ENCODE peak calls at places on chromosomes 4 and X, in seven cellular contexts. One of them, this sample, is unnamed.
A peak's percentile ranks its signal among the peaks of the same experiment; 100 is the strongest.

GRCh38 chrX:39576081-39576701 is 521.6 kb downstream of the BCOR start:
- DNase-seq in A549: no peak
- DNase-seq in spleen: no peak
- DNase-seq in heart left ventricle: no peak
- DNase-seq in A673: no peak
- DNase-seq in suprapubic skin: no peak
- DNase-seq in tibial nerve: no peak
- DNase-seq in this sample: peak; percentile 39

GRCh38 chr4:1567808-1568581 is 116.1 kb downstream of the FAM53A start:
- DNase-seq in A673: peak; percentile 37
- DNase-seq in tibial nerve: no peak
- DNase-seq in heart left ventricle: no peak
- DNase-seq in suprapubic skin: peak; percentile 57
- DNase-seq in A549: no peak
- DNase-seq in spleen: peak; percentile 78
- DNase-seq in this sample: no peak

GRCh38 chr4:186881521-186882220 is 158.0 kb upstream of the FAT1 start:
- DNase-seq in spleen: no peak
- DNase-seq in heart left ventricle: no peak
- DNase-seq in tibial nerve: no peak
- DNase-seq in suprapubic skin: no peak
- DNase-seq in A673: no peak
- DNase-seq in A549: no peak
- DNase-seq in this sample: no peak

GRCh38 chr4:184536070-184536880 is 61.9 kb upstream of the IRF2 start:
- DNase-seq in tibial nerve: no peak
- DNase-seq in A673: peak; percentile 14
- DNase-seq in spleen: no peak
- DNase-seq in A549: no peak
- DNase-seq in heart left ventricle: no peak
- DNase-seq in suprapubic skin: no peak
- DNase-seq in this sample: no peak

GRCh38 chr4:166172619-166173018 is 299.6 kb downstream of the TLL1 start:
- DNase-seq in heart left ventricle: no peak
- DNase-seq in spleen: no peak
- DNase-seq in A673: no peak
- DNase-seq in tibial nerve: no peak
- DNase-seq in suprapubic skin: no peak
- DNase-seq in A549: no peak
- DNase-seq in this sample: no peak

GRCh38 chr4:43316813-43317212 is 424.3 kb downstream of the GRXCR1 start:
- DNase-seq in suprapubic skin: no peak
- DNase-seq in spleen: no peak
- DNase-seq in A673: no peak
- DNase-seq in heart left ventricle: no peak
- DNase-seq in tibial nerve: no peak
- DNase-seq in A549: no peak
- DNase-seq in this sample: no peak

GRCh38 chrX:150503898-150504219 is 64.6 kb upstream of the MTM1 start:
- DNase-seq in suprapubic skin: no peak
- DNase-seq in A673: no peak
- DNase-seq in tibial nerve: no peak
- DNase-seq in spleen: no peak
- DNase-seq in A549: peak; percentile 10
- DNase-seq in heart left ventricle: no peak
- DNase-seq in this sample: peak; percentile 61

GRCh38 chr4:74874785-74875367 is 58.0 kb upstream of the PARM1 start:
- DNase-seq in heart left ventricle: peak; percentile 33
- DNase-seq in A673: peak; percentile 76
- DNase-seq in tibial nerve: peak; percentile 26
- DNase-seq in A549: peak; percentile 15
- DNase-seq in suprapubic skin: no peak
- DNase-seq in spleen: no peak
- DNase-seq in this sample: peak; percentile 31

GRCh38 chrX:149512225-149512885 is 7.2 kb upstream of the IDS start:
- DNase-seq in spleen: no peak
- DNase-seq in suprapubic skin: no peak
- DNase-seq in tibial nerve: peak; percentile 50
- DNase-seq in A549: peak; percentile 46
- DNase-seq in A673: peak; percentile 64
- DNase-seq in heart left ventricle: peak; percentile 31
- DNase-seq in this sample: peak; percentile 56

GRCh38 chr4:88059781-88060180 is 52.3 kb downstream of the PKD2 start:
- DNase-seq in heart left ventricle: no peak
- DNase-seq in A549: no peak
- DNase-seq in spleen: no peak
- DNase-seq in tibial nerve: no peak
- DNase-seq in A673: no peak
- DNase-seq in suprapubic skin: no peak
- DNase-seq in this sample: no peak

GRCh38 chrX:107429090-107429489 is 20.4 kb upstream of the FRMPD3 start:
- DNase-seq in spleen: no peak
- DNase-seq in tibial nerve: no peak
- DNase-seq in suprapubic skin: no peak
- DNase-seq in A549: no peak
- DNase-seq in A673: peak; percentile 45
- DNase-seq in heart left ventricle: no peak
- DNase-seq in this sample: no peak

GRCh38 chr4:77465271-77465670 is 140.3 kb upstream of the CXCL13 start:
- DNase-seq in heart left ventricle: no peak
- DNase-seq in spleen: no peak
- DNase-seq in A549: no peak
- DNase-seq in suprapubic skin: no peak
- DNase-seq in tibial nerve: peak; percentile 16
- DNase-seq in A673: peak; percentile 0
- DNase-seq in this sample: no peak

GRCh38 chr4:3369781-3370660 is 71.7 kb upstream of the HGFAC start:
- DNase-seq in suprapubic skin: no peak
- DNase-seq in spleen: no peak
- DNase-seq in tibial nerve: no peak
- DNase-seq in A673: peak; percentile 98
- DNase-seq in A549: no peak
- DNase-seq in heart left ventricle: peak; percentile 74
- DNase-seq in this sample: no peak

GRCh38 chr4:6720202-6720699 is 4.3 kb downstream of the BLOC1S4 start:
- DNase-seq in A673: peak; percentile 85
- DNase-seq in tibial nerve: peak; percentile 79
- DNase-seq in heart left ventricle: peak; percentile 86
- DNase-seq in suprapubic skin: peak; percentile 93
- DNase-seq in A549: peak; percentile 90
- DNase-seq in spleen: peak; percentile 95
- DNase-seq in this sample: peak; percentile 82

GRCh38 chr4:152970102-152970820 is 34.1 kb downstream of the FHDC1 start:
- DNase-seq in spleen: no peak
- DNase-seq in A673: peak; percentile 33
- DNase-seq in tibial nerve: no peak
- DNase-seq in suprapubic skin: no peak
- DNase-seq in heart left ventricle: no peak
- DNase-seq in A549: no peak
- DNase-seq in this sample: no peak

GRCh38 chrX:15143825-15144121 is 126.1 kb downstream of the ASB9 start:
- DNase-seq in heart left ventricle: no peak
- DNase-seq in spleen: no peak
- DNase-seq in tibial nerve: no peak
- DNase-seq in A673: no peak
- DNase-seq in A549: no peak
- DNase-seq in suprapubic skin: no peak
- DNase-seq in this sample: no peak

GRCh38 chr4:129355529-129355928 is 259.6 kb downstream of the C4orf33 start:
- DNase-seq in tibial nerve: no peak
- DNase-seq in A549: no peak
- DNase-seq in heart left ventricle: no peak
- DNase-seq in A673: no peak
- DNase-seq in suprapubic skin: no peak
- DNase-seq in spleen: no peak
- DNase-seq in this sample: no peak

GRCh38 chr4:55396305-55397023 is 707 bp downstream of the TMEM165 start:
- DNase-seq in tibial nerve: peak; percentile 20
- DNase-seq in heart left ventricle: peak; percentile 63
- DNase-seq in A549: peak; percentile 25
- DNase-seq in suprapubic skin: peak; percentile 71
- DNase-seq in A673: peak; percentile 21
- DNase-seq in spleen: peak; percentile 92
- DNase-seq in this sample: peak; percentile 58

GRCh38 chr4:23327120-23327519 is 562.7 kb downstream of the PPARGC1A start:
- DNase-seq in A673: no peak
- DNase-seq in tibial nerve: no peak
- DNase-seq in spleen: no peak
- DNase-seq in suprapubic skin: no peak
- DNase-seq in heart left ventricle: no peak
- DNase-seq in A549: no peak
- DNase-seq in this sample: no peak

GRCh38 chr4:10656420-10656819 is 28.1 kb downstream of the CLNK start:
- DNase-seq in A549: no peak
- DNase-seq in spleen: no peak
- DNase-seq in suprapubic skin: no peak
- DNase-seq in tibial nerve: no peak
- DNase-seq in A673: no peak
- DNase-seq in heart left ventricle: no peak
- DNase-seq in this sample: no peak

GRCh38 chrX:134908235-134908834 is 82.5 kb upstream of the SMIM10 start:
- DNase-seq in tibial nerve: no peak
- DNase-seq in spleen: no peak
- DNase-seq in heart left ventricle: no peak
- DNase-seq in A549: no peak
- DNase-seq in suprapubic skin: no peak
- DNase-seq in A673: peak; percentile 42
- DNase-seq in this sample: no peak

GRCh38 chr4:118279328-118279727 is 73.5 kb downstream of the PRSS12 start:
- DNase-seq in tibial nerve: no peak
- DNase-seq in A549: no peak
- DNase-seq in heart left ventricle: no peak
- DNase-seq in suprapubic skin: no peak
- DNase-seq in A673: no peak
- DNase-seq in spleen: no peak
- DNase-seq in this sample: no peak
- H3K27ac ChIP-seq in tibial nerve: peak overlapping the region; percentile 90
- H3K27ac ChIP-seq in A549: peak overlapping the region; percentile 100
- H3K27ac ChIP-seq in heart left ventricle: peak overlapping the region; percentile 90
- H3K27ac ChIP-seq in suprapubic skin: peak overlapping the region; percentile 97
- H3K27ac ChIP-seq in A673: peak overlapping the region; percentile 94
- H3K27ac ChIP-seq in spleen: peak overlapping the region; percentile 92
- H3K27ac ChIP-seq in this sample: peak overlapping the region; percentile 95

DNA sequence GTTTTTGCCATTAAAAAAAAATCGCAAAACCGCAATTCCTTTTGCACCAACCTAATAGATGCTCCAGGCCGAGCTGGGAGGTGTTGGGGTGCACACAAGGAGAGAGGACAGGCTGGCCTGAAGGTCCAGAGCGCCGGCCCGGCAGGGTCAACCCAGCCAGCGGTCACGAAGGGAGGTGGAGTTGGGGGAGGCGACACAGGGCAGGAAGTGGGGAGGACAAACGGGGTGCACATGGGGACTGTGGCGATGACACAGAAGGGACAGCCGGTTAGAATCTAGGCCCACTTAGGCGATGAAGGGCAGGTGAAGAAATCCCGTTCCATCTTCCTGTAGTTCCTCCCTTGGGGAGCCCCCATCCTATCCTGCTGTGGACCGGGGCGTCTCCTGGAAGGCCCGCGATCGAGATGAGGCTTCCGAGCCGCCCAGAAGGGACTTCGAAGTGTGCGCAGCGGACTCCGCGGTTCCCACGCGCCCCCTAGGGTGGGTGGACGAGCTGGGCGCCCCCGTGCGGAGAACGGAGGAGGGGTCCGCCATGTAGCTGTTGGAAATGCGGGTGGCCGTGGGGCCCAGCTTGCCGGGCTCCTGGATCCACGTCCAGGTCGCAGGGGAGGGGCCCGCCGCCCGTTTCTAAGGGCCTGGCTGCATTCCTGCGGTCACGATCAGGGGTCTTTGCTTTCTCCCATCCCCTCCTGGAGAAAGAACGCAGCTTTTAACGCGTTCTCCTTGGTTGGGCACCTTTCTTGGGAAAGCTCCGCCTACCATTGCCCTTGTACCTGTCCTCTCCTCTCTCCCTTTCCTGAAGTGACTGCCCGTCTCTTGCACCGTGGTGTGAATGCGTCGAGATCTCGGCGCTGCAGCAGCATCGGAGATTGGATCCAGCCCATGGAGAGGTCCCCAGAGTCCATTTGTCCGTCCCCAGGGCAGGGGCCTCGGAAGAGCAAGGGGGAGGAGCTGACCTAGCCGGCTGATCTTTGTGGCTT is 17.0 kb upstream of the HPF1 start:
- DNase-seq in A673: no peak
- DNase-seq in tibial nerve: no peak
- DNase-seq in A549: no peak
- DNase-seq in heart left ventricle: no peak
- DNase-seq in suprapubic skin: no peak
- DNase-seq in spleen: peak; percentile 76
- DNase-seq in this sample: peak; percentile 45
- TF ChIP-seq CTCF in A673: peak; percentile 40
- TF ChIP-seq CTCF in tibial nerve: no peak
- TF ChIP-seq CTCF in A549: no peak
- TF ChIP-seq CTCF in heart left ventricle: peak; percentile 20
- TF ChIP-seq CTCF in suprapubic skin: no peak
- TF ChIP-seq CTCF in spleen: no peak
- TF ChIP-seq CTCF in this sample: no peak

DNA sequence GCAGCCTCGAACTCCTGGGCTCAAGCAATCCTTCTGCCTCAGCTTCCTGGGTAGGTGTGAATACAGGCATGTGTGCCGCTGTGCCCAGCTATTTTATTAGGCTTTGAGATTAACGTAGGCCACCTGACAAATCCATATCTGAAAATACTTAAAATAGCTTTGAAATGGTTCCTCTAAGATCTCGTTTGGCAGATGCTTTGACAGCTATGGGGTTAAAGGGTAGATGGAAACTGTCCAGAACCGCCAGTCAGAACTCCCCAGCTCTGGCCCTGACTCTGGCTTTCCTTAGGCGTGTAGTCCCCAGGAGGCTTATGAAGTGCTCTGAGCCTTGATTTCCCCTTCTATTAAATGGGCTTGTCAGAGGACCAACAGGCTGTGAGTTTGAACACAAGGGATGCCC is 32.8 kb upstream of the STIM2 start:
- DNase-seq in suprapubic skin: no peak
- DNase-seq in A549: no peak
- DNase-seq in spleen: no peak
- DNase-seq in heart left ventricle: no peak
- DNase-seq in tibial nerve: no peak
- DNase-seq in A673: no peak
- DNase-seq in this sample: no peak
- H3K4me1 ChIP-seq in suprapubic skin: peaks cover 8% of the 10 kb centered on the region
- H3K4me1 ChIP-seq in A549: no peaks in the 10 kb centered on the region
- H3K4me1 ChIP-seq in spleen: peaks cover 23% of the 10 kb centered on the region
- H3K4me1 ChIP-seq in heart left ventricle: no peaks in the 10 kb centered on the region
- H3K4me1 ChIP-seq in tibial nerve: no peaks in the 10 kb centered on the region
- H3K4me1 ChIP-seq in A673: peaks cover 27% of the 10 kb centered on the region
- H3K4me1 ChIP-seq in this sample: peaks cover 33% of the 10 kb centered on the region

DNA sequence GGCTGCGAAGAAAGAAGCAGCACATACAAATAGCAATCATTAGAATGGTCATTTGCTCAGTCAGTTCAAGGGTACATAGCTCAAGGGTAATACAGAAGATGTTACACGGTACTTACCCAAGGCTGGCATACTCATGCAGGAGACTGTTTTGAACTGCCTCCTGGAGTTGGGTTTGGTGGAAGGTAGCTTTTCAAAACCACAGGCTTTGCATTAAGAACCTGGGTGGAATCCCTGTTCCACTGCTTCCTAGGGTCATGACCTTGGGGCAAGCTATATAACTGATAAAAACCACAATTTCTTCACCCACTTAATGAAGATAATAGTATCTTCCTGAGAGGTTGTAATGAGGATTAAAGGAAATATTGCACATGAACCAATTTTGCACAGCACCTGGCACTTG is 36.5 kb downstream of the TBC1D9 start:
- DNase-seq in heart left ventricle: no peak
- DNase-seq in suprapubic skin: no peak
- DNase-seq in A549: no peak
- DNase-seq in tibial nerve: no peak
- DNase-seq in A673: no peak
- DNase-seq in spleen: no peak
- DNase-seq in this sample: no peak
- H3K27ac ChIP-seq in heart left ventricle: no peak overlapping the region
- H3K27ac ChIP-seq in suprapubic skin: no peak overlapping the region
- H3K27ac ChIP-seq in A549: no peak overlapping the region
- H3K27ac ChIP-seq in tibial nerve: no peak overlapping the region
- H3K27ac ChIP-seq in A673: no peak overlapping the region
- H3K27ac ChIP-seq in spleen: peak overlapping the region; percentile 39
- H3K27ac ChIP-seq in this sample: no peak overlapping the region